ENCODE peak calls at places on chromosomes 2 and 18, in four cellular contexts. Y is HepG2, H is H1, E is GM12878. F is an unnamed sample.

GRCh38 chr2:63488118-63488713 is 100.1 kb downstream of the WDPCP start:
- DNase-seq in H (no peak), E (no peak), Y (peak), F (peak)

GRCh38 chr2:12048551-12048950 is 302.1 kb downstream of the LPIN1 start:
- DNase-seq in H (no peak), E (no peak), Y (no peak), F (peak)

GRCh38 chr2:48946444-48947048 is 191.0 kb upstream of the LHCGR start:
- DNase-seq in E (peak), Y (peak), H (no peak), F (peak)

GRCh38 chr18:21264651-21265050 is 22.6 kb downstream of the GREB1L start:
- DNase-seq in E (no peak), Y (peak), H (no peak), F (no peak)

GRCh38 chr2:230717595-230717994 is 5.0 kb downstream of the CAB39 start:
- DNase-seq in H (no peak), Y (no peak), E (no peak), F (no peak)

GRCh38 chr2:202278944-202279343 is 13.4 kb downstream of the NOP58 start:
- DNase-seq in E (no peak), H (no peak), Y (peak), F (peak)

GRCh38 chr18:62537946-62538345 is 15.1 kb downstream of the ZCCHC2 start:
- DNase-seq in Y (no peak), E (no peak), H (no peak), F (no peak)

GRCh38 chr2:196957881-196958525 is 31.5 kb upstream of the PGAP1 start:
- DNase-seq in Y (no peak), E (no peak), H (no peak), F (no peak)

GRCh38 chr18:70781860-70782453 is 493.1 kb downstream of the SOCS6 start:
- DNase-seq in Y (peak), H (peak), E (peak), F (peak)

GRCh38 chr18:78898066-78898465 is 81.6 kb upstream of the SALL3 start:
- DNase-seq in Y (no peak), H (no peak), E (no peak), F (no peak)

GRCh38 chr2:49426991-49427390 is 272.7 kb upstream of the FSHR start:
- DNase-seq in E (no peak), Y (no peak), H (no peak), F (no peak)

GRCh38 chr18:31942301-31942998 is 478 bp downstream of the TRAPPC8 start:
- DNase-seq in Y (no peak), E (no peak), H (no peak), F (peak)

GRCh38 chr18:55096261-55097026 is 137.2 kb upstream of the CCDC68 start:
- DNase-seq in H (no peak), E (no peak), Y (peak), F (peak)

GRCh38 chr2:221726894-221727513 is 154.9 kb upstream of the EPHA4 start:
- DNase-seq in E (no peak), Y (no peak), H (no peak), F (no peak)

DNA sequence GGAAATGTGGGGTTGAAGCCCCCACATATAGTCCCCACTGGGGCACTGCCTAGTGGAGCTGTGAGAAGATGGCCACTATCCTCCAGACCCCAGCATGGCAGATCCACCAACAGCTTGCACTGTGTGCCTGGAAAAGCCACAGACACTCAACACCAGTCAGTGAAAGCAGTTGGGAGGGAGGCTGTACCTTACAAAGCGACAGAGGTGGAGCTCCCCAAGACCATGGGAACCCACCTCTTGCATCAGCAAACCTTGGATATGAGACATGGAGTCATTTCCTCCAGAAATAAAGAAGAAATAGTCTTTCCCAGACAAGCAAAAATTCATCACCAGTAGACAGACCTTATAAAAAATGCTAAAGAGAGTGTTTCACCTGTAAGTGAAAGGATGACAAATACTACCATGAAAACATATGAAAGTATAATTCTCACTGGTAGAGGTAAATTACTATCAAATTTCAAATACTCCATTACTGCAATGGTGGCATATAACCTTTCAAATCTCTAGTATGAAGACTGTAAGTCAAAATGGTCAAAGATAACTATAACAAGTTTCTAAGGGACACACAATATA is 152.6 kb upstream of the EPHA4 start:
- DNase-seq in E (no peak), Y (no peak), H (no peak), F (no peak)
- TF ChIP-seq SP1 in E (no peak), Y (no peak), H (no peak), F (no peak)

DNA sequence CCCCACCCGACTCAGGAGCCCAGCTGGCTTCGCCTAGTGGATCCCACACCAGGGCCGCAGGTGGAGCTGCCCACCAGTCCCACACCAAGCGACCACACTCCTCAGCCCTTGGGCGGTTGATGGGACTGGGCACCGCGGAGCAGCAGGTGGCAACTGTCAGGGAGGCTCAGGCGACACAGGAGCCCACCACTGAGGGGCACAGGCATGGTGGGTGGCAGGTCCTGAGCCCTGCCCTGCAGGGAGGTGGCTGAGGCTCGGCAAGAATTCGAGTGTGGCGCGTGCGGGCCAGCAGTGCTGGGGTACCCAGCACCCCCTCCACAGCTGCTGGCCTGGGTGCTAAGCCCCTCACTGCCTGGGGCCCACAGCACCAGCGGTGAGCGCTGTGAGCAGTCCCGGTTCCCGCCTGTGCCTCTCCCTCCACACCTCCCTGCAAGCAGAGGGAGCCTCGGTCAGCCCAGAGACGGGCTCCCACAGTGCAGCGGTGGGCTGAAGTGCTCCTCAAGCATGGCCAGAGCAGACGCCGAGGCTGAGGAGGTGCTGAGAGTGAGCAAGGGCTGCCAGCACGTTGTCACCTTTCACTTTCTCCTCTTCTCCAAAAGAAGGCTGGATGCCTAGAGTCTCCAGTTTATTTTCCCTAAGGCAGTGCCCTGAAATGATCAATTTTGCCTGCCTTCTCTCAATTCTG is 1440.7 kb upstream of the ZEB2 start:
- DNase-seq in Y (no peak), E (no peak), H (no peak), F (no peak)
- TF ChIP-seq SUZ12 in Y (no peak), E (no peak), H (no peak), F (no peak)

GRCh38 chr2:583666-584065 is 93.5 kb downstream of the TMEM18 start:
- DNase-seq in E (no peak), Y (no peak), H (no peak), F (no peak)
- TF ChIP-seq SP1 in E (no peak), Y (no peak), H (no peak), F (no peak)

GRCh38 chr2:222817628-222818027 is 43.2 kb upstream of the ACSL3 start:
- DNase-seq in E (no peak), H (no peak), Y (peak), F (no peak)

GRCh38 chr2:222825031-222825430 is 35.8 kb upstream of the ACSL3 start:
- DNase-seq in H (no peak), Y (no peak), E (no peak), F (no peak)

GRCh38 chr2:222823183-222823915 is 37.5 kb upstream of the ACSL3 start:
- DNase-seq in E (no peak), Y (no peak), H (no peak), F (no peak)

DNA sequence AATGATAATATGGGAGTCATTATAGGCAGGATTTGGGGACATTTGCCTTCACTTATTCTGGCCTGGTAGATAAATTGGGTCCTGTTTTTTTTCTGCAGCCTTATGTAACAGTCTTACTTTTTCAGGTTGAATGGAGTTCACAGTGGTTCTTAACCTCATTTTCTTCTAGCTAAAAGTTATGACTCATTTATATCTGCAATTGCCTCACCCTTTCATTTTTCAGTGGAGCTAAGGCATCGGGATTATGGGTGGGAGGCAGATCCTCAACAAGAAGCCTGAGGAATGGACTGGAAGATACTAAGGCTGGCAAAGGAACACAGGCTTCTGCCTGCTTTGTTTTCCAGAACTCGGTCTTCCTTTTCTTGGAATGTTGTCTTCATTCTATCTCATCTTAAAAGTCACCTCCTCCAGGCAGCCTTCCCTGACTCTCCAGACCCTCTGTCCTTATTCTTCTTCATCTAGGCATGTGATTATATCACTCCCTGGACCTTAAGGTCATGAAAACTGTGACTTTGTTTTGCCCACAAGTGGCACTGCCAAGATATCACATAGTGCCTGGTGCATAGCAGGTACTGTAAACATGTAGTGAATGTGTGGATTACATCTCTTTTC is 41.0 kb upstream of the ACSL3 start:
- DNase-seq in Y (no peak), E (no peak), H (no peak), F (no peak)
- TF ChIP-seq SUZ12 in Y (no peak), E (no peak), H (no peak), F (no peak)

GRCh38 chr2:1625281-1626001 is 118.9 kb downstream of the PXDN start:
- DNase-seq in H (peak), E (no peak), Y (no peak), F (no peak)
- TF ChIP-seq SP1 in H (peak), E (no peak), Y (no peak), F (no peak)